ENCODE peak calls at places on chromosomes 7 and 10, in eight cellular contexts. O is amniotic stem cell; R is cardiac fibroblast; E is Calu3; C is activated naive CD8-positive, alpha-beta T cell treated with anti-CD3 and anti-CD28 coated beads for 36 hours; W is skeletal muscle cell; X is activated effector memory CD4-positive, alpha-beta T cell treated with Interleukin-2 at 50 U/mL for 16 hours; D is HFFc6. J is an unnamed sample.
A peak's percentile ranks its signal among the peaks of the same experiment; 100 is the strongest.

GRCh38 chr10:132364594-132364970 is 32.4 kb upstream of the PWWP2B start:
- DNase-seq in D (no peak), C (peak; percentile 41), W (no peak), O (no peak), E (no peak), X (no peak), R (no peak), J (no peak)

GRCh38 chr10:61257956-61258496 is 195.2 kb downstream of the TMEM26 start:
- DNase-seq in W (no peak), X (no peak), R (peak; percentile 7), O (no peak), C (no peak), D (no peak), E (no peak), J (no peak)

GRCh38 chr10:96488161-96488935 is 25.4 kb downstream of the TLL2 start:
- DNase-seq in E (no peak), O (no peak), C (no peak), W (no peak), R (no peak), X (no peak), D (no peak), J (no peak)

GRCh38 chr10:124878457-124878739 is 63.5 kb upstream of the ZRANB1 start:
- DNase-seq in X (no peak), C (no peak), O (no peak), E (no peak), D (no peak), R (no peak), W (no peak), J (no peak)

GRCh38 chr7:71636329-71636728 is 504.4 kb downstream of the GALNT17 start:
- DNase-seq in X (no peak), R (no peak), O (no peak), W (no peak), C (no peak), D (no peak), E (no peak), J (no peak)

GRCh38 chr7:31938650-31939049 is 131.6 kb downstream of the PDE1C start:
- DNase-seq in X (no peak), E (peak; percentile 80), R (peak; percentile 56), W (no peak), C (no peak), O (no peak), D (no peak), J (peak; percentile 71)

GRCh38 chr10:103757531-103758293 is 97.7 kb downstream of the SH3PXD2A start:
- DNase-seq in X (peak; percentile 61), C (peak; percentile 73), E (no peak), D (peak; percentile 80), R (peak; percentile 78), O (peak; percentile 8), W (peak; percentile 40), J (peak; percentile 81)

GRCh38 chr7:135877799-135878198 is 99.4 kb downstream of the MTPN start:
- DNase-seq in X (no peak), W (peak; percentile 64), O (no peak), R (peak; percentile 71), E (peak; percentile 19), C (no peak), D (no peak), J (no peak)

GRCh38 chr7:150940446-150941102 is 37.5 kb downstream of the KCNH2 start:
- DNase-seq in X (no peak), R (no peak), C (no peak), E (no peak), D (no peak), W (no peak), O (no peak), J (no peak)

GRCh38 chr7:43516581-43517342 is 66.1 kb upstream of the STK17A start:
- DNase-seq in D (no peak), R (no peak), X (no peak), W (no peak), E (no peak), C (no peak), O (no peak), J (no peak)

GRCh38 chr7:121081327-121081936 is 92.9 kb downstream of the CPED1 start:
- DNase-seq in C (no peak), R (peak; percentile 92), D (peak; percentile 75), X (no peak), O (peak; percentile 23), W (no peak), E (no peak), J (peak; percentile 4)

GRCh38 chr7:44401692-44402091 is 76.3 kb upstream of the CAMK2B start:
- DNase-seq in E (no peak), C (no peak), X (no peak), D (no peak), O (no peak), R (no peak), W (no peak), J (no peak)

GRCh38 chr7:5396542-5396941 is 27.1 kb downstream of the TNRC18 start:
- DNase-seq in D (no peak), O (no peak), R (no peak), W (no peak), X (peak; percentile 57), C (peak; percentile 64), E (peak; percentile 83), J (peak; percentile 85)

GRCh38 chr7:138350701-138351357 is 109.2 kb upstream of the TRIM24 start:
- DNase-seq in X (no peak), W (no peak), O (no peak), R (peak; percentile 62), D (no peak), E (no peak), C (no peak), J (no peak)

GRCh38 chr10:49558194-49558593 is 19.3 kb upstream of the ERCC6 start:
- DNase-seq in W (no peak), O (no peak), C (no peak), R (no peak), E (no peak), X (no peak), D (no peak), J (no peak)

GRCh38 chr7:815284-816216 is 16.7 kb upstream of the SUN1 start:
- DNase-seq in R (no peak), W (no peak), X (no peak), E (peak; percentile 70), C (peak; percentile 34), O (no peak), D (no peak), J (peak; percentile 23)

GRCh38 chr7:112868609-112869008 is 78.4 kb upstream of the TMEM168 start:
- DNase-seq in R (no peak), W (no peak), D (no peak), O (no peak), C (no peak), X (no peak), E (no peak), J (no peak)

GRCh38 chr7:114298011-114298410 is 116.6 kb upstream of the FOXP2 start:
- DNase-seq in E (no peak), R (no peak), W (no peak), D (no peak), C (no peak), X (no peak), O (no peak), J (no peak)

GRCh38 chr7:10708447-10708846 is 265.2 kb upstream of the PHF14 start:
- DNase-seq in R (no peak), C (no peak), D (no peak), X (no peak), O (no peak), W (no peak), E (peak; percentile 48), J (peak; percentile 43)

GRCh38 chr10:121974019-121974534 is 940 bp downstream of the NSMCE4A start:
- DNase-seq in O (no peak), E (no peak), R (no peak), W (no peak), C (no peak), X (no peak), D (no peak), J (no peak)

GRCh38 chr10:34710391-34710751 is 104.7 kb downstream of the PARD3 start:
- DNase-seq in D (peak; percentile 52), X (no peak), W (no peak), O (peak; percentile 47), C (no peak), R (peak; percentile 87), E (no peak), J (peak; percentile 46)

GRCh38 chr7:111067251-111067650 is 23.7 kb upstream of the LRRN3 start:
- DNase-seq in R (no peak), W (no peak), E (no peak), C (no peak), X (no peak), D (no peak), O (no peak), J (no peak)

GRCh38 chr10:99560277-99561126 is 27.8 kb downstream of the NKX2-3 start:
- DNase-seq in D (peak; percentile 36), E (peak; percentile 56), X (peak; percentile 6), O (peak; percentile 31), W (no peak), C (no peak), R (peak; percentile 64), J (peak; percentile 70)

GRCh38 chr7:1912472-1913289 is 242.6 kb downstream of the ELFN1 start:
- DNase-seq in E (no peak), W (peak; percentile 67), O (peak; percentile 80), D (peak; percentile 93), X (no peak), R (peak; percentile 92), C (no peak), J (no peak)

GRCh38 chr10:52951819-52952218 is 179.2 kb upstream of the MBL2 start:
- DNase-seq in C (no peak), X (no peak), D (peak; percentile 5), O (no peak), E (peak; percentile 70), W (no peak), R (peak; percentile 18), J (peak; percentile 33)

GRCh38 chr10:77004917-77005564 is 632.6 kb downstream of the KCNMA1 start:
- DNase-seq in W (peak; percentile 14), X (no peak), R (peak; percentile 75), D (peak; percentile 54), E (peak; percentile 47), O (no peak), C (no peak), J (peak; percentile 53)

GRCh38 chr7:33109758-33110238 is 594 bp upstream of the RP9 start:
- DNase-seq in O (no peak), X (no peak), C (no peak), W (no peak), R (peak; percentile 36), E (no peak), D (peak; percentile 4), J (peak; percentile 40)

J was measured in A549.